ENCODE peak calls at places on chromosomes 1 and 21, in four cellular contexts. U, J, V and A are unnamed samples.
A peak's percentile ranks its signal among the peaks of the same experiment; 100 is the strongest.

GRCh38 chr1:64470670-64471217 is 815 bp downstream of the CACHD1 start:
- DNase-seq in V (no peak), J (peak; percentile 27), U (peak; percentile 21), A (no peak)

GRCh38 chr1:235485558-235485957 is 18.7 kb downstream of the B3GALNT2 start:
- DNase-seq in J (no peak), V (no peak), U (no peak), A (no peak)

GRCh38 chr1:15671430-15671829 is 12.7 kb upstream of the PLEKHM2 start:
- DNase-seq in V (no peak), U (no peak), J (no peak), A (no peak)

GRCh38 chr1:16387201-16388185 is 20.5 kb downstream of the SZRD1 start:
- DNase-seq in J (no peak), U (no peak), V (no peak), A (no peak)

GRCh38 chr1:179877586-179878265 is at the start of gene TOR1AIP2:
- DNase-seq in U (peak; percentile 73), V (peak; percentile 76), J (peak; percentile 54), A (peak; percentile 78)

GRCh38 chr1:85850238-85850637 is 142.0 kb upstream of the ZNHIT6 start:
- DNase-seq in J (no peak), V (no peak), U (peak; percentile 69), A (no peak)

GRCh38 chr1:151806170-151806569 is 951 bp upstream of the LINGO4 start:
- DNase-seq in V (no peak), J (no peak), U (no peak), A (no peak)

GRCh38 chr1:119372493-119373086 is 4.0 kb downstream of the HAO2 start:
- DNase-seq in U (peak; percentile 46), J (no peak), V (no peak), A (no peak)

GRCh38 chr1:70438529-70438928 is 27.5 kb downstream of the CTH start:
- DNase-seq in V (no peak), U (no peak), J (no peak), A (no peak)

GRCh38 chr21:25717491-25718139 is 17.1 kb downstream of the ATP5PF start:
- DNase-seq in V (no peak), J (no peak), U (no peak), A (no peak)

GRCh38 chr1:21344098-21344749 is 54.0 kb upstream of the ECE1 start:
- DNase-seq in J (no peak), U (no peak), V (no peak), A (no peak)

GRCh38 chr21:26449161-26449560 is 123.9 kb downstream of the CYYR1 start:
- DNase-seq in U (peak; percentile 56), J (no peak), V (no peak), A (no peak)